ENCODE peak calls at places on chromosomes 13 and 19, in seven cellular contexts. Y, G, O, S, F, W and C are unnamed samples.

GRCh38 chr19:30790048-30790680 is 418.0 kb downstream of the ZNF536 start:
- DNase-seq in G (no peak), O (no peak), F (no peak), W (no peak), S (no peak), Y (no peak), C (no peak)

GRCh38 chr13:24282256-24282655 is 27.1 kb upstream of the C1QTNF9 start:
- DNase-seq in W (no peak), S (no peak), G (no peak), Y (no peak), F (no peak), O (no peak), C (no peak)

GRCh38 chr13:111210488-111210887 is 95.4 kb downstream of the ARHGEF7 start:
- DNase-seq in W (no peak), O (no peak), G (peak), F (peak), Y (peak), S (no peak), C (peak)

GRCh38 chr13:100707818-100708740 is 33.5 kb upstream of the TMTC4 start:
- DNase-seq in G (no peak), W (no peak), Y (peak), O (no peak), F (no peak), S (no peak), C (no peak)

GRCh38 chr19:15087182-15087581 is 5.2 kb downstream of the OR1I1 start:
- DNase-seq in G (no peak), O (no peak), Y (no peak), S (no peak), W (no peak), F (no peak), C (no peak)

GRCh38 chr13:35512271-35512920 is 35.9 kb upstream of the MAB21L1 start:
- DNase-seq in W (no peak), Y (peak), S (no peak), O (no peak), G (peak), F (no peak), C (peak)

GRCh38 chr19:12077375-12077774 is 12.8 kb downstream of the ZNF844 start:
- DNase-seq in F (no peak), Y (no peak), G (no peak), O (no peak), S (no peak), W (no peak), C (no peak)

GRCh38 chr19:30365121-30365800 is 6.9 kb upstream of the ZNF536 start:
- DNase-seq in Y (no peak), W (no peak), O (no peak), F (no peak), G (no peak), S (no peak), C (no peak)

GRCh38 chr13:44165172-44165894 is 208.3 kb upstream of the SERP2 start:
- DNase-seq in S (no peak), Y (no peak), F (no peak), O (no peak), W (no peak), G (no peak), C (no peak)

GRCh38 chr13:108964601-108965000 is 335.2 kb downstream of the MYO16 start:
- DNase-seq in G (no peak), W (no peak), F (no peak), Y (no peak), O (no peak), S (no peak), C (no peak)

GRCh38 chr19:57075801-57076492 is 43.8 kb upstream of the USP29 start:
- DNase-seq in F (peak), G (no peak), S (no peak), O (no peak), W (no peak), Y (no peak), C (no peak)

GRCh38 chr13:113332615-113333014 is 31.3 kb downstream of the GRTP1 start:
- DNase-seq in G (no peak), W (no peak), S (no peak), O (no peak), F (no peak), Y (no peak), C (no peak)

GRCh38 chr13:73054712-73055111 is 4.1 kb upstream of the KLF5 start:
- DNase-seq in G (no peak), O (no peak), W (no peak), F (no peak), S (no peak), Y (no peak), C (no peak)

GRCh38 chr13:52665325-52665724 is 12.7 kb downstream of the SUGT1 start:
- DNase-seq in S (no peak), Y (peak), G (no peak), F (no peak), O (no peak), W (no peak), C (no peak)